ENCODE peak calls at places on chromosomes 11 and 22, in six cellular contexts. X, I, S, J, H and D are unnamed samples.

GRCh38 chr22:44801476-44801875 is 49.1 kb downstream of the ARHGAP8 start:
- DNase-seq in X (no peak), I (no peak), S (no peak), J (no peak), H (no peak), D (no peak)

GRCh38 chr11:2581151-2581930 is 118.5 kb downstream of the KCNQ1OT1 start:
- DNase-seq in X (peak), I (no peak), S (no peak), J (no peak), H (no peak), D (no peak)

GRCh38 chr11:2582436-2582931 is 117.3 kb downstream of the KCNQ1OT1 start:
- DNase-seq in X (peak), I (no peak), S (no peak), J (no peak), H (no peak), D (no peak)

GRCh38 chr22:49889071-49889470 is 29.2 kb downstream of the ALG12 start:
- DNase-seq in X (no peak), I (no peak), S (no peak), J (no peak), H (no peak), D (no peak)

GRCh38 chr11:106989056-106989455 is 29.2 kb downstream of the GUCY1A2 start:
- DNase-seq in X (no peak), I (peak), S (no peak), J (peak), H (peak), D (peak)

GRCh38 chr11:130070109-130070828 is 575 bp downstream of the APLP2 start:
- DNase-seq in X (peak), I (peak), S (peak), J (no peak), H (peak), D (peak)

GRCh38 chr11:130155106-130155505 is 4.5 kb upstream of the ST14 start:
- DNase-seq in X (no peak), I (no peak), S (no peak), J (no peak), H (no peak), D (no peak)

GRCh38 chr11:109864834-109865557 is 228.2 kb upstream of the ZC3H12C start:
- DNase-seq in X (no peak), I (peak), S (no peak), J (peak), H (peak), D (peak)

GRCh38 chr11:26025680-26026079 is 306.2 kb upstream of the ANO3 start:
- DNase-seq in X (no peak), I (peak), S (no peak), J (no peak), H (peak), D (peak)

GRCh38 chr11:23644443-23644842 is 784.2 kb upstream of the CCDC179 start:
- DNase-seq in X (no peak), I (no peak), S (no peak), J (no peak), H (no peak), D (no peak)

GRCh38 chr11:47408598-47409439 is 429 bp downstream of the SLC39A13 start:
- DNase-seq in X (no peak), I (peak), S (peak), J (peak), H (peak), D (peak)

GRCh38 chr11:20060180-20060579 is 100.1 kb downstream of the DBX1 start:
- DNase-seq in X (no peak), I (no peak), S (no peak), J (no peak), H (no peak), D (no peak)

GRCh38 chr11:133922078-133922870 is 34.5 kb downstream of the IGSF9B start:
- DNase-seq in X (no peak), I (no peak), S (no peak), J (no peak), H (no peak), D (no peak)

GRCh38 chr22:20804650-20805049 is 30.7 kb downstream of the SERPIND1 start:
- DNase-seq in X (no peak), I (no peak), S (no peak), J (no peak), H (no peak), D (no peak)

GRCh38 chr11:128188346-128189115 is 398.8 kb downstream of the ETS1 start:
- DNase-seq in X (no peak), I (no peak), S (no peak), J (peak), H (no peak), D (no peak)

GRCh38 chr11:27717377-27717776 is 17.1 kb upstream of the BDNF start:
- DNase-seq in X (no peak), I (no peak), S (no peak), J (no peak), H (peak), D (peak)

GRCh38 chr11:108035690-108036089 is 27.0 kb downstream of the CUL5 start:
- DNase-seq in X (no peak), I (peak), S (no peak), J (no peak), H (no peak), D (peak)

GRCh38 chr11:112279901-112280267 is 19.2 kb upstream of the PLET1 start:
- DNase-seq in X (peak), I (peak), S (peak), J (peak), H (peak), D (peak)

GRCh38 chr11:15944460-15944859 is 411.9 kb downstream of the SOX6 start:
- DNase-seq in X (peak), I (peak), S (no peak), J (no peak), H (peak), D (no peak)

GRCh38 chr11:117000741-117001096 is 97.5 kb downstream of the SIK3 start:
- DNase-seq in X (no peak), I (no peak), S (no peak), J (no peak), H (no peak), D (no peak)

GRCh38 chr11:59556883-59557205 is 45.5 kb downstream of the OR4D9 start:
- DNase-seq in X (no peak), I (no peak), S (peak), J (no peak), H (no peak), D (peak)

GRCh38 chr11:128437137-128437536 is 150.2 kb downstream of the ETS1 start:
- DNase-seq in X (no peak), I (peak), S (no peak), J (peak), H (peak), D (peak)

GRCh38 chr22:24175160-24175808 is 6.0 kb upstream of the SUSD2 start:
- DNase-seq in X (peak), I (peak), S (peak), J (peak), H (peak), D (peak)

GRCh38 chr11:73951797-73952196 is 971 bp downstream of the DNAJB13 start:
- DNase-seq in X (no peak), I (peak), S (no peak), J (no peak), H (no peak), D (no peak)

GRCh38 chr11:64539711-64540420 is 51.2 kb upstream of the SLC22A12 start:
- DNase-seq in X (no peak), I (no peak), S (no peak), J (no peak), H (no peak), D (no peak)

GRCh38 chr11:78339483-78339882 is 78.1 kb downstream of the GAB2 start:
- DNase-seq in X (no peak), I (no peak), S (no peak), J (no peak), H (no peak), D (no peak)

GRCh38 chr22:22061085-22062077 is 78.8 kb upstream of the TOP3B start:
- DNase-seq in X (no peak), I (peak), S (no peak), J (peak), H (peak), D (peak)

GRCh38 chr11:86741489-86742435 is 58.6 kb upstream of the PRSS23 start:
- DNase-seq in X (no peak), I (peak), S (peak), J (peak), H (peak), D (peak)

GRCh38 chr11:107592813-107593212 is 1.9 kb downstream of the ELMOD1 start:
- DNase-seq in X (no peak), I (no peak), S (no peak), J (no peak), H (no peak), D (no peak)

GRCh38 chr11:108117746-108118371 is 3.5 kb upstream of the ACAT1 start:
- DNase-seq in X (no peak), I (peak), S (no peak), J (peak), H (peak), D (peak)

GRCh38 chr11:15816270-15816871 is 540.0 kb downstream of the SOX6 start:
- DNase-seq in X (no peak), I (peak), S (peak), J (peak), H (peak), D (peak)

GRCh38 chr11:3880724-3881123 is 25.3 kb downstream of the STIM1 start:
- DNase-seq in X (no peak), I (peak), S (no peak), J (peak), H (peak), D (peak)

GRCh38 chr11:10236850-10237249 is 57.2 kb downstream of the SBF2 start:
- DNase-seq in X (no peak), I (no peak), S (no peak), J (no peak), H (no peak), D (no peak)

GRCh38 chr11:64793271-64794160 is 9.5 kb downstream of the MAP4K2 start:
- DNase-seq in X (peak), I (no peak), S (no peak), J (no peak), H (no peak), D (no peak)

GRCh38 chr11:89201138-89201537 is 23.5 kb downstream of the TYR start:
- DNase-seq in X (no peak), I (no peak), S (no peak), J (no peak), H (no peak), D (no peak)

GRCh38 chr22:19631899-19632670 is 82.2 kb upstream of the SEPTIN5 start:
- DNase-seq in X (peak), I (peak), S (peak), J (peak), H (peak), D (peak)

GRCh38 chr22:29479417-29480261 is at the start of gene NEFH:
- DNase-seq in X (no peak), I (no peak), S (no peak), J (no peak), H (no peak), D (no peak)

GRCh38 chr22:29481265-29482000 is 1.4 kb downstream of the NEFH start:
- DNase-seq in X (no peak), I (no peak), S (no peak), J (peak), H (peak), D (no peak)

GRCh38 chr22:29480512-29481264 is 670 bp downstream of the NEFH start:
- DNase-seq in X (no peak), I (peak), S (peak), J (peak), H (peak), D (peak)

GRCh38 chr22:29478326-29479276 is 1.4 kb upstream of the NEFH start:
- DNase-seq in X (no peak), I (no peak), S (no peak), J (no peak), H (peak), D (peak)

GRCh38 chr22:29480262-29480511 is 169 bp downstream of the NEFH start:
- DNase-seq in X (no peak), I (no peak), S (no peak), J (no peak), H (no peak), D (no peak)
- H3K4me3 ChIP-seq in X (no peak), I (peak), S (peak), J (peak), H (peak), D (peak)

GRCh38 chr11:124839972-124840621 is 25.1 kb upstream of the ROBO3 start:
- DNase-seq in X (no peak), I (no peak), S (no peak), J (no peak), H (no peak), D (no peak)

GRCh38 chr11:124837491-124837856 is 27.8 kb upstream of the ROBO3 start:
- DNase-seq in X (no peak), I (peak), S (peak), J (peak), H (peak), D (peak)

GRCh38 chr11:124841186-124841585 is 24.0 kb upstream of the ROBO3 start:
- DNase-seq in X (no peak), I (no peak), S (no peak), J (no peak), H (no peak), D (no peak)

GRCh38 chr11:124840666-124841065 is 24.6 kb upstream of the ROBO3 start:
- DNase-seq in X (no peak), I (no peak), S (no peak), J (no peak), H (no peak), D (no peak)

GRCh38 chr11:124839051-124839971 is 25.9 kb upstream of the ROBO3 start:
- DNase-seq in X (no peak), I (no peak), S (no peak), J (no peak), H (peak), D (no peak)
- H3K4me3 ChIP-seq in X (no peak), I (peak), S (no peak), J (peak), H (peak), D (peak)

GRCh38 chr11:96483550-96483949 is 93.7 kb downstream of the JRKL start:
- DNase-seq in X (no peak), I (no peak), S (no peak), J (no peak), H (no peak), D (no peak)

GRCh38 chr11:96481204-96481603 is 91.4 kb downstream of the JRKL start:
- DNase-seq in X (no peak), I (no peak), S (no peak), J (no peak), H (no peak), D (no peak)

GRCh38 chr11:96481806-96482592 is 92.2 kb downstream of the JRKL start:
- DNase-seq in X (no peak), I (no peak), S (no peak), J (no peak), H (peak), D (no peak)

GRCh38 chr11:96484361-96484760 is 94.5 kb downstream of the JRKL start:
- DNase-seq in X (no peak), I (no peak), S (no peak), J (no peak), H (no peak), D (no peak)

GRCh38 chr11:96486890-96487633 is 97.2 kb downstream of the JRKL start:
- DNase-seq in X (no peak), I (peak), S (peak), J (no peak), H (peak), D (peak)
- H3K4me3 ChIP-seq in X (no peak), I (no peak), S (peak), J (no peak), H (no peak), D (no peak)

DNA sequence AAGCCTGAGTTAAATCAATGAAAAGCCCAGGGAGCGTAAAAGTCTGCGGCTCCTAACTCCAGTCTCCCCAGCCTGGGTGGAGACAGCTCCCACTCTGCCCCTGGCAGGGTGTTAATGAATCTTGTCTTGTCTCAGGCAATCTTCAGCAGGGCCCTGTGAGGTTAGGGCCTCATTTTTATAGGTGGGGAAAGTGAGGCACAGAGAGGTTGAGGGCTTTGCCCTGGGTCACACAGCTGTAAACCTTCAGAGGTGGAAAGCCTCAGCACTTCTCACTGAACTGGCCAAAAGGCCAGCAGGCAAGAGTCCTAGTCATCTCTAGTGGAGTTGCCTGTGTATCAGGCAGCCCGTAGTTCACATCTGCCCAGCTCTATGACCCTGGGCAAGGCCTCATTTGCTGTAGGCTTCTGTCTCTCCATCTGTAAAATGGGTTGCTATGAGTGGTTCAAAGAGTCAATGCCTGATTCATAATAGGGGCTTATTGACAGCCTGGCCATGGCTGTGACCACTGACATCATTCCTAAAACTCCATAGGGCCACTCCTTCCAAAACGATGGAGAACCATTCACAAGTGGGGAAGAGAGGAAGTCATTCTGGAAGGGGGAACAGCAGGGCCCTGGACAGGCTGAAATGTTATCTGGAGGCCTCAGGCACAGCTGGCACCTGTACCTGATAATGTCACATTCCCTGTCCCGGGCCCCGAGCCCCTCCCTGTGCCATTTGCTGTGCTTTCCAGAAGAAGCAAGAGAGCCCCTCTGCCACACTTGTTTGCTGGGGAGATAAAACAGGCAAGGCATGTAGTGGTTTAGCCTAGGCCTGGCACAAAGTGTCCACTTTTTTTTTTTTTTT is 6.0 kb downstream of the CBX7 start:
- DNase-seq in X (no peak), I (no peak), S (no peak), J (no peak), H (no peak), D (no peak)
- H3K4me3 ChIP-seq in X (no peak), I (no peak), S (peak), J (peak), H (no peak), D (no peak)

GRCh38 chr11:118922745-118923627 is 2.7 kb downstream of the BCL9L start:
- DNase-seq in X (no peak), I (no peak), S (no peak), J (no peak), H (no peak), D (no peak)
- H3K4me3 ChIP-seq in X (peak), I (peak), S (peak), J (peak), H (peak), D (peak)

DNA sequence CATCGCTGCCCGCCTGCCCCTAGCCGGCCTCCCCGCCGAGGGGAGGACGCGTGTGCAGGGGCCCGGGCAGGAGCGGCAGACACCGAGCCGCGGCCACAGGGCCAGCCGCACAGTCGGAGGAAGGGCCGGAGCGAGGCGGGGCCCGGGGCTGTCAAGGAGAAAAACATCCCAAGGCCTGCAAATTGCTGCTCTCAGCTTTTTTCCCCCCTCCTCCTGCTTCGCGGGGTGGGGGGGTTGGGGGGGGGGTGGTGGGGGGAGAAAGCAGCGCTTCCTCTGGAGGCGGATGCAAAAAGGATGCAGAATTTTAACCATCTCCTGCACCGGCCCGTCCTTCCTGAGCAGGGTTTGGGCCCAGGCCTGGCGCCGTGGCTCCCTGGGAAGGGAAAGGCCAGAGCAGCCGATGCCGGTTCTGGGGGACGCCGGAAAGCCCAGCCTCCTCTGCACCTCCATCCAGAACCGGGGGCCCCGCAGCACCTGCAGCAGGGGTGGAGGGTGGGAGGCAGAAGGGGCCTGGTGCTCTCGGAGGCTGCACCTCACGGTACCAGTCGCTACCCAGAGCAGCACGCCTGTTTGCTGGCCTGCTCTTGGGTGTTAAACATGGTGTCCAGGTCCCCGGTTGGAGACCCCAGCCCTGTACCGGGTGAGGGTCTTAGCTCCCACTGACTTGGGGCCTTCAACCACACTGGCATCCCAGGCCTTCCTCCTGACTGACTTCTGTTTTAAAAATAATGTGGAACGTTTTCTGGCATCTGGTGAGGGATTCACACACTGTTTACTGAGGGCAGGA is 77.3 kb upstream of the WNT7B start:
- DNase-seq in X (peak), I (peak), S (no peak), J (peak), H (peak), D (peak)
- H3K4me3 ChIP-seq in X (peak), I (peak), S (peak), J (peak), H (peak), D (peak)

GRCh38 chr11:122617297-122617696 is 38.2 kb upstream of the UBASH3B start:
- DNase-seq in X (peak), I (peak), S (no peak), J (no peak), H (no peak), D (no peak)

GRCh38 chr11:122618927-122619326 is 36.6 kb upstream of the UBASH3B start:
- DNase-seq in X (peak), I (no peak), S (no peak), J (no peak), H (no peak), D (no peak)

GRCh38 chr11:122617926-122618325 is 37.6 kb upstream of the UBASH3B start:
- DNase-seq in X (peak), I (no peak), S (no peak), J (no peak), H (no peak), D (no peak)

DNA sequence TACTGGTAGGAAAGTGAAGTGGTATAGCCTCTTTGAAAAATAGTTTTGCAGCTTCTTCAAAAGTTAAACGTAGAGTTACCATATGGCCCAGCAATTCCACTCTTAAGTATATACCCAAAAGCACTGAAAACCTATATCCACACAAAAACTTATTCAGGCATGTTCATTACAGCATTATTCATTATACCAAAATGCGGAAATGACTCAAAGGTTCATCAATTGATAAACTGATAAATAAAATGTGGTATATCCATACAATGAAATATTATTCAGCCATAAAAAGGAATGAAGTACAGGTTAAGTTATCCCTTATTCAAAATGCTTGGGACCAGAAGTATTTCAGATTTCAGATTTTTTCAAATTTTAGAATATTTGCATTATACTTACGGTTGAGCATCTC is 35.8 kb upstream of the UBASH3B start:
- DNase-seq in X (no peak), I (no peak), S (no peak), J (no peak), H (no peak), D (no peak)
- H3K4me3 ChIP-seq in X (no peak), I (no peak), S (no peak), J (no peak), H (no peak), D (no peak)